ENCODE peak calls at places on chromosomes 6 and 20, in nine cellular contexts. One of them, this sample, is unnamed.

GRCh38 chr20:35008411-35009342 is 53.0 kb downstream of the MYH7B start:
- DNase-seq in fibroblast of gingiva: peak; percentile 97
- DNase-seq in Kasumi-1: no peak
- DNase-seq in GM13976: no peak
- DNase-seq in neural crest cell: no peak
- DNase-seq in activated naive CD4-positive, alpha-beta T cell: no peak
- DNase-seq in T-helper 1 cell: no peak
- DNase-seq in tibial artery: peak; percentile 85
- DNase-seq in NCI-H187: no peak
- DNase-seq in this sample: peak; percentile 78

GRCh38 chr6:152600022-152600421 is 37.1 kb downstream of the SYNE1 start:
- DNase-seq in activated naive CD4-positive, alpha-beta T cell: no peak
- DNase-seq in fibroblast of gingiva: no peak
- DNase-seq in tibial artery: no peak
- DNase-seq in neural crest cell: no peak
- DNase-seq in GM13976: no peak
- DNase-seq in T-helper 1 cell: no peak
- DNase-seq in Kasumi-1: no peak
- DNase-seq in NCI-H187: no peak
- DNase-seq in this sample: no peak

GRCh38 chr6:159973951-159974350 is 5.1 kb downstream of the IGF2R start:
- DNase-seq in T-helper 1 cell: no peak
- DNase-seq in NCI-H187: no peak
- DNase-seq in GM13976: no peak
- DNase-seq in Kasumi-1: peak; percentile 47
- DNase-seq in tibial artery: no peak
- DNase-seq in fibroblast of gingiva: peak; percentile 75
- DNase-seq in activated naive CD4-positive, alpha-beta T cell: no peak
- DNase-seq in neural crest cell: no peak
- DNase-seq in this sample: no peak

GRCh38 chr20:63253438-63254236 is 626 bp downstream of the NKAIN4 start:
- DNase-seq in T-helper 1 cell: no peak
- DNase-seq in neural crest cell: peak; percentile 70
- DNase-seq in NCI-H187: no peak
- DNase-seq in Kasumi-1: no peak
- DNase-seq in activated naive CD4-positive, alpha-beta T cell: no peak
- DNase-seq in tibial artery: no peak
- DNase-seq in fibroblast of gingiva: no peak
- DNase-seq in GM13976: no peak
- DNase-seq in this sample: no peak

GRCh38 chr20:42338274-42339172 is 720.3 kb upstream of the CHD6 start:
- DNase-seq in fibroblast of gingiva: no peak
- DNase-seq in T-helper 1 cell: no peak
- DNase-seq in tibial artery: no peak
- DNase-seq in GM13976: no peak
- DNase-seq in Kasumi-1: no peak
- DNase-seq in activated naive CD4-positive, alpha-beta T cell: no peak
- DNase-seq in neural crest cell: no peak
- DNase-seq in NCI-H187: no peak
- DNase-seq in this sample: no peak

GRCh38 chr6:157092736-157093135 is 230.6 kb downstream of the TMEM242 start:
- DNase-seq in GM13976: no peak
- DNase-seq in NCI-H187: peak; percentile 76
- DNase-seq in tibial artery: no peak
- DNase-seq in T-helper 1 cell: no peak
- DNase-seq in activated naive CD4-positive, alpha-beta T cell: no peak
- DNase-seq in Kasumi-1: no peak
- DNase-seq in fibroblast of gingiva: no peak
- DNase-seq in neural crest cell: no peak
- DNase-seq in this sample: no peak

GRCh38 chr6:169620171-169621125 is 81.4 kb downstream of the WDR27 start:
- DNase-seq in T-helper 1 cell: no peak
- DNase-seq in fibroblast of gingiva: peak; percentile 21
- DNase-seq in NCI-H187: no peak
- DNase-seq in neural crest cell: no peak
- DNase-seq in GM13976: no peak
- DNase-seq in tibial artery: no peak
- DNase-seq in Kasumi-1: no peak
- DNase-seq in activated naive CD4-positive, alpha-beta T cell: no peak
- DNase-seq in this sample: no peak

GRCh38 chr6:37016995-37017394 is 11.5 kb downstream of the FGD2 start:
- DNase-seq in neural crest cell: no peak
- DNase-seq in T-helper 1 cell: no peak
- DNase-seq in NCI-H187: no peak
- DNase-seq in activated naive CD4-positive, alpha-beta T cell: no peak
- DNase-seq in fibroblast of gingiva: no peak
- DNase-seq in Kasumi-1: no peak
- DNase-seq in tibial artery: no peak
- DNase-seq in GM13976: no peak
- DNase-seq in this sample: no peak

GRCh38 chr20:63222541-63222940 is 6.6 kb upstream of the YTHDF1 start:
- DNase-seq in activated naive CD4-positive, alpha-beta T cell: no peak
- DNase-seq in NCI-H187: no peak
- DNase-seq in T-helper 1 cell: no peak
- DNase-seq in fibroblast of gingiva: no peak
- DNase-seq in GM13976: no peak
- DNase-seq in neural crest cell: no peak
- DNase-seq in Kasumi-1: no peak
- DNase-seq in tibial artery: no peak
- DNase-seq in this sample: no peak